ENCODE peak calls at places on chromosomes 13 and 19, in six cellular contexts. O is PC-3; B is GM06990; L is nephron progenitor cell; F is colonic mucosa; G is CD8-positive, alpha-beta T cell. U is an unnamed sample.

GRCh38 chr13:99417821-99418662 is 83.2 kb upstream of the TM9SF2 start:
- DNase-seq in O (no peak), B (no peak), L (no peak), F (no peak), G (no peak), U (no peak)

GRCh38 chr13:113860051-113860471 is 3.8 kb downstream of the GAS6 start:
- DNase-seq in O (no peak), B (no peak), L (no peak), F (peak; percentile 85), G (no peak), U (no peak)

GRCh38 chr19:681029-681626 is 4.9 kb downstream of the FSTL3 start:
- DNase-seq in O (peak; percentile 86), B (peak; percentile 66), L (peak; percentile 94), F (no peak), G (no peak), U (peak; percentile 97)

GRCh38 chr19:50500060-50500752 is 10.8 kb downstream of the JOSD2 start:
- DNase-seq in O (no peak), B (no peak), L (peak; percentile 47), F (no peak), G (no peak), U (peak; percentile 79)

GRCh38 chr19:17920527-17920926 is 12.3 kb upstream of the CCDC124 start:
- DNase-seq in O (no peak), B (no peak), L (no peak), F (no peak), G (no peak), U (no peak)

GRCh38 chr13:32032780-32033179 is 1.2 kb downstream of the FRY start:
- DNase-seq in O (no peak), B (no peak), L (no peak), F (no peak), G (no peak), U (no peak)

GRCh38 chr13:35164324-35164932 is 222.4 kb downstream of the NBEA start:
- DNase-seq in O (peak; percentile 63), B (peak; percentile 37), L (no peak), F (no peak), G (no peak), U (peak; percentile 8)

GRCh38 chr13:23468811-23469210 is 35.3 kb upstream of the SACS start:
- DNase-seq in O (no peak), B (no peak), L (no peak), F (no peak), G (no peak), U (no peak)

GRCh38 chr13:98386632-98387031 is 190.3 kb downstream of the STK24 start:
- DNase-seq in O (no peak), B (no peak), L (no peak), F (no peak), G (no peak), U (no peak)

GRCh38 chr19:48619692-48620565 is 623 bp downstream of the SPHK2 start:
- DNase-seq in O (no peak), B (no peak), L (no peak), F (peak; percentile 21), G (no peak), U (no peak)

GRCh38 chr19:5798244-5798643 is 6.6 kb upstream of the NRTN start:
- DNase-seq in O (no peak), B (no peak), L (no peak), F (no peak), G (no peak), U (no peak)

GRCh38 chr13:108812165-108812564 is 182.8 kb downstream of the MYO16 start:
- DNase-seq in O (no peak), B (no peak), L (no peak), F (no peak), G (no peak), U (no peak)

GRCh38 chr13:95288899-95289500 is 12.3 kb downstream of the ABCC4 start:
- DNase-seq in O (no peak), B (no peak), L (no peak), F (no peak), G (no peak), U (no peak)

GRCh38 chr13:92716749-92717148 is 509.9 kb upstream of the GPC6 start:
- DNase-seq in O (peak; percentile 2), B (no peak), L (no peak), F (no peak), G (no peak), U (no peak)

GRCh38 chr19:53076984-53077383 is 26.2 kb downstream of the ZNF160 start:
- DNase-seq in O (peak; percentile 13), B (no peak), L (peak; percentile 45), F (no peak), G (no peak), U (no peak)

GRCh38 chr13:21216332-21216731 is 39.9 kb downstream of the MRPL57 start:
- DNase-seq in O (no peak), B (no peak), L (no peak), F (no peak), G (no peak), U (no peak)

GRCh38 chr19:38142176-38143035 is 81.6 kb downstream of the DPF1 start:
- DNase-seq in O (peak; percentile 31), B (no peak), L (peak; percentile 78), F (peak; percentile 52), G (no peak), U (peak; percentile 70)

GRCh38 chr13:48009298-48009697 is 8.2 kb upstream of the SUCLA2 start:
- DNase-seq in O (peak; percentile 78), B (no peak), L (no peak), F (peak; percentile 43), G (no peak), U (no peak)

GRCh38 chr13:43095771-43096719 is 72.7 kb downstream of the DNAJC15 start:
- DNase-seq in O (no peak), B (no peak), L (no peak), F (no peak), G (no peak), U (no peak)

GRCh38 chr13:80612804-80613203 is 271.9 kb upstream of the SPRY2 start:
- DNase-seq in O (no peak), B (no peak), L (no peak), F (no peak), G (no peak), U (no peak)

GRCh38 chr19:10334340-10335148 is 1.2 kb upstream of the RAVER1 start:
- DNase-seq in O (peak; percentile 99), B (no peak), L (peak; percentile 98), F (peak; percentile 99), G (no peak), U (no peak)

GRCh38 chr19:51524661-51525264 is 6.7 kb downstream of the SIGLEC6 start:
- DNase-seq in O (no peak), B (no peak), L (no peak), F (no peak), G (no peak), U (no peak)

DNA sequence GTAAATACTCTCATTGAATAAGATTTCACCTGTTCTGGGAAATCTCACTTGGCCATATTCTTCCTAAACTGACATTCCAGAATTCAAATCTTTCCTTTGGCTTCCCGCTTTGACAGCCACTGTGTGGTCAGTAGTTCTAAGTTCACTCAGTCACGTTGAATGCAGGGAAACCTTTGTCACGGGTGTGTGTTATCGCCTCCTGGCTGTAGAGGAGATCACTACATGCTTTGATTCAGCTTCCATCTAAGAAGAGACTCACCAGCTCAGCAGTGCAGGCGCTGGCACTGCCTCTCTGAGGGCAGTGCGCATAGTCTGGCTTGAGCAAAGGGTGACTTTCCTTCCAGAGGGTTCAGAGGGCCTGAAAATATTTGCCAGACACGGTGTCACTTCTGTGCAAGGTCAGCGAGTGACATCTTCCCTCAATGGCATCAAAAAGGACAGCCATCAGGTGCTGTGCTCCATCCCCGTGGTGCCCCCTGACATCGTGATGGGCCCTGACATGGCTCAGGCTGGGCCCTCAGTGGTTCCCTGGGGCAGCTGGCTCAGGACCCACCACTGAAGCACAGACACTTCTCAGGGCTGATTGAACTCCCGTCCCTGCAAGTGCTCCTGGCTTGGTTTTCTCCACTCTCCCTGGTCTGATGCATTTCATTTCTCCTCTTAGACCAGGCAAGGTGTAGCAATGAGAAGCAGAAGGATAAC is 635.4 kb upstream of the ARGLU1 start:
- DNase-seq in O (peak; percentile 34), B (no peak), L (peak; percentile 30), F (no peak), G (no peak), U (peak; percentile 24)
- TF ChIP-seq CTCF in O (peak; percentile 58), B (peak; percentile 31), L (peak; percentile 51), F (no peak), G (no peak), U (peak; percentile 21)

GRCh38 chr13:37001921-37002250 is 1.3 kb downstream of the EXOSC8 start:
- DNase-seq in O (no peak), B (no peak), L (no peak), F (no peak), G (no peak), U (no peak)

GRCh38 chr13:36998624-36999041 is 507 bp downstream of the ALG5 start:
- DNase-seq in O (no peak), B (peak; percentile 47), L (peak; percentile 44), F (peak; percentile 35), G (no peak), U (no peak)

GRCh38 chr13:36997716-36998427 is 1.3 kb downstream of the ALG5 start:
- DNase-seq in O (no peak), B (no peak), L (no peak), F (no peak), G (no peak), U (no peak)

DNA sequence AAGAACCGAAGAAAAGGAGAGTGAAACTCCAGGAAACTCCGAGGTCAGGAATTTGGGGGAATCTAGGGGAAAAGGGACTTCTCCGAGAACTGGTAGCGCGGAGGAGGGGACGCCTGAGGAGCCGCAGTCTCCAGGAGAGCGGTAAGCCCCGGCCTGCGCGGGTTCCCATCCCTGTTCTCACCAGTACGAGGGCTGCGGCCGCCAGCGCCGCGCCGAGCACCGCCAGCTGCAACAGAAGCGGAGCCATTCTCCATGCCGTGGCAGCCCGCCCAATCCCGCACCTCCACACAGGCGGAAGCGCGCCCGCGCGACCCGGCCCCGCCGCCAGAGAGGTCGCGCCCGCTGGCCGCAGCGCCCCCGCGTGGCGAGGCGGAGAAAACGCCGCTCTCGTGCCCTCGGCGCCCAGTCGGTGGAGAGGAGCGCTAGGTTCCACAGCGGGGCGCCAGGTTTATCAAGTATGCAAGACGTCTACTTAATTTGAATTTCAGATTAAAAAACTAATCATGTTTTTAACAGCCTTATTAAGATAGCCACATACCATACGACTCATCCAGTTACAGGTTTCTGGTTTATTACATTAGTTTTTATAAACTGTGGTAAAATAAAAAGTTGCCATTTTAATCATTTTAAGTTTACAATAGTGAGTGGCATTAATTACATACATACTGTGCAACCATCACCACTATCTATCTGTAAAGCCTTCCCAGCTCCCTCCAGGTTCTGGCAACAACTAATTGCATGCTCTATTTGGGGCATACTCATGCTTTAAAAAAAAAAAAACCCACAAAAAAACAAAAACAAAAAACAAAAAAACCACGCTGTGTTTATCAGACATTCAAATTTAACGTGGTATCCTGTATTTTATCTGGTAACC is at the start of gene ALG5:
- DNase-seq in O (peak; percentile 84), B (peak; percentile 93), L (peak; percentile 93), F (peak; percentile 91), G (peak; percentile 86), U (peak; percentile 91)
- TF ChIP-seq CTCF in O (peak; percentile 85), B (peak; percentile 71), L (peak; percentile 95), F (peak; percentile 98), G (peak; percentile 95), U (peak; percentile 100)

GRCh38 chr13:72643339-72643989 is 84.0 kb downstream of the MZT1 start:
- DNase-seq in O (peak; percentile 61), B (no peak), L (peak; percentile 42), F (peak; percentile 75), G (no peak), U (peak; percentile 37)
- TF ChIP-seq CTCF in O (peak; percentile 69), B (peak; percentile 76), L (peak; percentile 57), F (peak; percentile 60), G (peak; percentile 64), U (peak; percentile 27)

DNA sequence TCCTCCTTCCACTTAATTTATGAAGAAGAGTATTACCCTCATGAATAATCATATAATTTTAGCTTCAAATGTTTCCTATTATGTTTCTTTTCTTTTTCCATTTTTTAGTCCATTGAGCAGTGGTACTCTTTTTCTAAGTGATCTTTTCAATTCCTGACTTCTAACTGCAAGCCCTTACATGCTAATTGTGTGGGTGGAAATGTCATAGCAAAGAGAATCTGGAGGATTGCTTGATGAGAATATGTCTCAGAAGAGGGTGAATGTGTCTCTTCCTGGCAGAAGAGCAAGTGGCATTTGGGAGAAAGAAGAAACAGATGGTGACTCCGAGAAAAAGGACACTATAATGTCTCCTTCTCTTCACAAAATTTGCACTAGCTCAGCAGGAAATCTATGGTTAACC is 2320.1 kb downstream of the PCDH9 start:
- DNase-seq in O (no peak), B (no peak), L (no peak), F (no peak), G (no peak), U (no peak)
- TF ChIP-seq CTCF in O (no peak), B (no peak), L (no peak), F (no peak), G (no peak), U (no peak)

U was measured in GM13976.